ENCODE peak calls at places on chromosomes 3 and 15, in six cellular contexts. J is esophagus muscularis mucosa, Q is K562, D is sigmoid colon, M is breast epithelium, S is SK-N-SH. Y is an unnamed sample.

GRCh38 chr15:90209591-90209990 is 8.5 kb downstream of the SEMA4B start:
- DNase-seq in M (no peak), J (no peak), S (no peak), Q (no peak), D (no peak), Y (no peak)

GRCh38 chr3:148727242-148727641 is 29.5 kb downstream of the AGTR1 start:
- DNase-seq in S (peak; percentile 66), Q (peak; percentile 0), J (no peak), M (peak; percentile 19), D (no peak), Y (peak; percentile 86)

GRCh38 chr15:51131596-51132290 is 37.0 kb upstream of the TNFAIP8L3 start:
- DNase-seq in S (no peak), M (no peak), Q (no peak), D (no peak), J (no peak), Y (no peak)

GRCh38 chr3:16704938-16705337 is 99.7 kb upstream of the DAZL start:
- DNase-seq in J (no peak), M (no peak), S (no peak), Q (no peak), D (no peak), Y (no peak)

GRCh38 chr15:40330368-40330836 is 6.9 kb downstream of the INAFM2 start:
- DNase-seq in Q (peak; percentile 89), S (no peak), M (peak; percentile 48), J (no peak), D (peak; percentile 97), Y (no peak)

GRCh38 chr3:128804017-128804816 is 75.2 kb upstream of the ACAD9 start:
- DNase-seq in Q (peak; percentile 59), M (no peak), J (no peak), D (no peak), S (no peak), Y (peak; percentile 63)

GRCh38 chr15:98537516-98538060 is 110.8 kb upstream of the IGF1R start:
- DNase-seq in Q (no peak), S (no peak), M (peak; percentile 38), D (no peak), J (no peak), Y (no peak)

GRCh38 chr15:101127503-101128076 is 124.3 kb downstream of the CHSY1 start:
- DNase-seq in S (peak; percentile 90), D (peak; percentile 91), J (no peak), Q (no peak), M (peak; percentile 72), Y (no peak)

GRCh38 chr3:187918081-187918644 is 172.9 kb upstream of the BCL6 start:
- DNase-seq in M (no peak), J (no peak), S (no peak), D (no peak), Q (no peak), Y (peak; percentile 22)

GRCh38 chr3:127618891-127619290 is 10.1 kb upstream of the PODXL2 start:
- DNase-seq in D (no peak), Q (no peak), M (no peak), J (no peak), S (no peak), Y (no peak)
- TF ChIP-seq POLR2AphosphoS5 in D (no peak), Q (no peak), M (no peak), J (no peak), S (no peak), Y (no peak)

GRCh38 chr3:44318929-44319328 is 19.6 kb upstream of the TCAIM start:
- DNase-seq in Q (peak; percentile 35), D (no peak), J (no peak), M (no peak), S (peak; percentile 8), Y (peak; percentile 75)

GRCh38 chr3:44326035-44326434 is 12.5 kb upstream of the TCAIM start:
- DNase-seq in D (no peak), J (no peak), Q (peak; percentile 17), S (no peak), M (no peak), Y (no peak)

GRCh38 chr3:44323341-44323955 is 15.1 kb upstream of the TCAIM start:
- DNase-seq in Q (peak; percentile 83), S (peak; percentile 46), D (peak; percentile 80), M (peak; percentile 34), J (no peak), Y (peak; percentile 76)

GRCh38 chr3:44326515-44326914 is 12.1 kb upstream of the TCAIM start:
- DNase-seq in M (no peak), D (no peak), J (no peak), Q (no peak), S (no peak), Y (no peak)

GRCh38 chr3:44321335-44321734 is 17.2 kb upstream of the TCAIM start:
- DNase-seq in Q (no peak), J (no peak), D (no peak), S (no peak), M (no peak), Y (no peak)
- TF ChIP-seq POLR2AphosphoS5 in Q (no peak), J (no peak), D (no peak), S (no peak), M (no peak), Y (no peak)

GRCh38 chr15:70763120-70763949 is at the start of gene UACA:
- DNase-seq in Q (peak; percentile 4), S (peak; percentile 99), D (peak; percentile 98), M (peak; percentile 97), J (peak; percentile 99), Y (peak; percentile 99)
- TF ChIP-seq POLR2AphosphoS5 in Q (no peak), S (peak; percentile 74), D (peak; percentile 92), M (peak; percentile 94), J (peak; percentile 96), Y (peak; percentile 89)

GRCh38 chr3:8443829-8444791 is 57.5 kb upstream of the LMCD1 start:
- DNase-seq in S (peak; percentile 76), D (peak; percentile 86), Q (peak; percentile 7), J (no peak), M (peak; percentile 94), Y (peak; percentile 90)
- TF ChIP-seq POLR2AphosphoS5 in S (peak; percentile 53), D (peak; percentile 42), Q (no peak), J (peak; percentile 82), M (peak; percentile 53), Y (no peak)

GRCh38 chr3:52216585-52217408 is 8.6 kb downstream of the TLR9 start:
- DNase-seq in S (peak; percentile 51), D (no peak), J (no peak), Q (no peak), M (peak; percentile 86), Y (no peak)
- TF ChIP-seq POLR2AphosphoS5 in S (peak; percentile 83), D (peak; percentile 38), J (peak; percentile 70), Q (no peak), M (peak; percentile 46), Y (no peak)

GRCh38 chr3:183764854-183765731 is 60.3 kb downstream of the MAP6D1 start:
- DNase-seq in D (no peak), Q (no peak), M (no peak), S (peak; percentile 23), J (no peak), Y (no peak)
- TF ChIP-seq POLR2AphosphoS5 in D (no peak), Q (no peak), M (no peak), S (no peak), J (no peak), Y (no peak)

Y was measured in GM23338.